ENCODE peak calls at places on chromosomes 2 and 18, in seven cellular contexts. I is ELR, L is fibroblast of pulmonary artery, Y is cerebellum, O is NCI-H2107, C is brain microvascular endothelial cell, S is occipital lobe. A is an unnamed sample.

GRCh38 chr18:76756491-76757288 is 65.7 kb upstream of the ZNF236 start:
- DNase-seq in O (no peak), S (no peak), I (no peak), C (no peak), L (no peak), Y (no peak), A (no peak)

GRCh38 chr18:10687161-10687925 is 161.5 kb downstream of the NAPG start:
- DNase-seq in Y (no peak), L (no peak), I (peak), O (no peak), C (peak), S (no peak), A (no peak)

GRCh38 chr2:23330214-23330613 is 54.8 kb upstream of the KLHL29 start:
- DNase-seq in O (peak), C (peak), I (peak), L (peak), Y (no peak), S (no peak), A (peak)

GRCh38 chr2:62364786-62365185 is 141.2 kb downstream of the TMEM17 start:
- DNase-seq in O (no peak), I (no peak), L (no peak), S (no peak), Y (no peak), C (no peak), A (no peak)

GRCh38 chr2:25490220-25490619 is 148.5 kb upstream of the DNMT3A start:
- DNase-seq in Y (no peak), O (no peak), C (no peak), I (no peak), S (no peak), L (no peak), A (no peak)

GRCh38 chr2:140791802-140792201 is 1339.0 kb downstream of the LRP1B start:
- DNase-seq in L (no peak), Y (no peak), C (no peak), O (no peak), I (peak), S (no peak), A (no peak)

GRCh38 chr2:96122391-96122790 is 6.0 kb upstream of the ADRA2B start:
- DNase-seq in Y (no peak), L (no peak), C (no peak), I (no peak), S (no peak), O (no peak), A (no peak)

GRCh38 chr18:61694236-61694635 is 198.6 kb downstream of the RNF152 start:
- DNase-seq in C (no peak), O (no peak), L (peak), Y (no peak), S (no peak), I (no peak), A (no peak)

GRCh38 chr2:237617305-237617982 is 9.9 kb upstream of the LRRFIP1 start:
- DNase-seq in C (no peak), Y (no peak), O (no peak), I (no peak), S (no peak), L (no peak), A (no peak)

GRCh38 chr2:239884875-239885274 is 140.3 kb downstream of the NDUFA10 start:
- DNase-seq in O (no peak), C (no peak), Y (no peak), S (no peak), I (no peak), L (no peak), A (no peak)

GRCh38 chr2:10382313-10383061 is 65.6 kb downstream of the ODC1 start:
- DNase-seq in O (peak), C (no peak), I (no peak), L (peak), S (no peak), Y (no peak), A (no peak)

GRCh38 chr2:43636616-43637015 is 444 bp upstream of the PLEKHH2 start:
- DNase-seq in O (no peak), S (no peak), L (no peak), C (no peak), I (no peak), Y (no peak), A (no peak)

GRCh38 chr2:211408485-211408884 is 852.1 kb downstream of the CPS1 start:
- DNase-seq in C (peak), Y (no peak), S (no peak), I (peak), O (no peak), L (peak), A (peak)

GRCh38 chr18:48842259-48843061 is 108.3 kb downstream of the SMAD7 start:
- DNase-seq in Y (no peak), I (no peak), O (no peak), C (peak), S (no peak), L (peak), A (no peak)

GRCh38 chr2:96083064-96083889 is 33.1 kb downstream of the ADRA2B start:
- DNase-seq in C (no peak), S (no peak), L (no peak), Y (no peak), O (no peak), I (no peak), A (no peak)

GRCh38 chr18:24234330-24234729 is 95.5 kb downstream of the CABYR start:
- DNase-seq in L (peak), C (no peak), O (no peak), Y (no peak), I (no peak), S (no peak), A (no peak)

GRCh38 chr2:71936076-71937030 is 211.3 kb downstream of the CYP26B1 start:
- DNase-seq in O (no peak), C (no peak), S (no peak), L (no peak), I (no peak), Y (no peak), A (no peak)

GRCh38 chr2:4962419-4962818 is 729.8 kb upstream of the SOX11 start:
- DNase-seq in I (no peak), C (no peak), O (no peak), S (no peak), L (no peak), Y (no peak), A (no peak)

GRCh38 chr2:119764832-119765231 is 5.1 kb downstream of the PTPN4 start:
- DNase-seq in C (no peak), L (no peak), I (no peak), Y (no peak), O (no peak), S (no peak), A (no peak)

GRCh38 chr18:57784034-57784815 is 18.9 kb downstream of the ATP8B1 start:
- DNase-seq in S (no peak), I (peak), C (peak), L (peak), O (no peak), Y (no peak), A (peak)

GRCh38 chr2:40244251-40245010 is 207.5 kb downstream of the SLC8A1 start:
- DNase-seq in L (peak), O (peak), Y (no peak), I (peak), C (peak), S (no peak), A (peak)

GRCh38 chr18:58529714-58530354 is 99.1 kb downstream of the ALPK2 start:
- DNase-seq in Y (no peak), C (peak), L (peak), S (no peak), O (no peak), I (peak), A (peak)

GRCh38 chr2:33478968-33479691 is 2.7 kb downstream of the RASGRP3 start:
- DNase-seq in C (no peak), O (no peak), L (no peak), S (no peak), Y (no peak), I (no peak), A (no peak)

GRCh38 chr18:26227051-26227672 is 917 bp downstream of the TAF4B start:
- DNase-seq in O (no peak), L (peak), S (no peak), C (no peak), I (peak), Y (no peak), A (no peak)

GRCh38 chr2:183665976-183666375 is 541.7 kb downstream of the NUP35 start:
- DNase-seq in O (no peak), S (no peak), C (no peak), I (peak), Y (no peak), L (peak), A (peak)

GRCh38 chr2:239131521-239131920 is 269.3 kb downstream of the HDAC4 start:
- DNase-seq in I (no peak), O (no peak), S (no peak), L (no peak), C (no peak), Y (no peak), A (no peak)

GRCh38 chr2:233034091-233034882 is 1.8 kb downstream of the NEU2 start:
- DNase-seq in O (no peak), S (no peak), I (no peak), Y (no peak), C (no peak), L (no peak), A (no peak)

GRCh38 chr2:11766016-11766415 is 19.6 kb downstream of the LPIN1 start:
- DNase-seq in I (no peak), Y (no peak), O (no peak), C (no peak), S (no peak), L (no peak), A (no peak)

GRCh38 chr2:112708968-112709367 is 11.9 kb upstream of the NT5DC4 start:
- DNase-seq in C (no peak), I (no peak), S (no peak), L (no peak), O (no peak), Y (no peak), A (no peak)

GRCh38 chr2:173077506-173078177 is 2.0 kb downstream of the MAP3K20 start:
- DNase-seq in L (peak), C (no peak), O (no peak), I (peak), S (no peak), Y (no peak), A (no peak)

GRCh38 chr2:98234763-98235162 is 111.5 kb upstream of the CNGA3 start:
- DNase-seq in I (no peak), Y (peak), C (no peak), L (no peak), S (no peak), O (no peak), A (no peak)

GRCh38 chr2:238320648-238321281 is 447 bp downstream of the TRAF3IP1 start:
- DNase-seq in C (no peak), L (no peak), O (no peak), I (peak), Y (no peak), S (no peak), A (no peak)

GRCh38 chr18:48787523-48788151 is 163.1 kb downstream of the SMAD7 start:
- DNase-seq in S (no peak), O (no peak), Y (no peak), L (no peak), C (peak), I (peak), A (no peak)

GRCh38 chr2:215828528-215829184 is 184.7 kb downstream of the MREG start:
- DNase-seq in O (no peak), Y (no peak), I (peak), C (peak), L (peak), S (no peak), A (peak)

GRCh38 chr2:175207741-175208438 is 26.4 kb upstream of the ATP5MC3 start:
- DNase-seq in S (peak), L (no peak), I (no peak), O (peak), Y (peak), C (no peak), A (no peak)

GRCh38 chr18:78770149-78771139 is 209.2 kb upstream of the SALL3 start:
- DNase-seq in C (no peak), O (no peak), Y (no peak), L (no peak), S (no peak), I (no peak), A (no peak)

GRCh38 chr2:37623971-37624897 is 47.2 kb downstream of the CDC42EP3 start:
- DNase-seq in I (peak), S (no peak), C (peak), Y (no peak), L (no peak), O (no peak), A (peak)

GRCh38 chr18:56127322-56128099 is 510.9 kb downstream of the TXNL1 start:
- DNase-seq in I (no peak), O (no peak), L (peak), S (no peak), C (no peak), Y (no peak), A (no peak)